ENCODE peak calls at places on chromosomes 6 and 20, in five cellular contexts. X is left cardiac atrium; C is activated CD8-positive, alpha-beta T cell treated with anti-CD3 and anti-CD28 coated beads, Interleukin-2, amount 10 ng/mL, durations not matched to agents 7 days and 5 days; I is DMS153; D is uterus. M is an unnamed sample.

GRCh38 chr6:1636971-1637871 is 27.5 kb downstream of the FOXC1 start:
- DNase-seq in X (no peak), C (no peak), I (no peak), D (no peak), M (peak)

GRCh38 chr20:20466341-20466879 is 98.5 kb downstream of the INSM1 start:
- DNase-seq in X (no peak), C (peak), I (peak), D (no peak), M (no peak)

GRCh38 chr6:2155206-2155605 is 90.2 kb downstream of the GMDS start:
- DNase-seq in X (no peak), C (no peak), I (peak), D (no peak), M (no peak)

GRCh38 chr6:135163440-135163738 is 17.7 kb upstream of the MYB start:
- DNase-seq in X (no peak), C (peak), I (no peak), D (no peak), M (no peak)

GRCh38 chr6:16929814-16930213 is 168.6 kb upstream of the ATXN1 start:
- DNase-seq in X (no peak), C (no peak), I (no peak), D (no peak), M (no peak)

GRCh38 chr6:71091167-71091566 is 134.3 kb upstream of the B3GAT2 start:
- DNase-seq in X (no peak), C (no peak), I (no peak), D (no peak), M (no peak)

GRCh38 chr6:159595173-159595572 is 97.9 kb downstream of the SOD2 start:
- DNase-seq in X (no peak), C (no peak), I (no peak), D (no peak), M (no peak)

GRCh38 chr20:59958626-59959025 is 403 bp downstream of the CDH26 start:
- DNase-seq in X (no peak), C (no peak), I (peak), D (no peak), M (no peak)

GRCh38 chr6:52233975-52234823 is 10.1 kb downstream of the IL17F start:
- DNase-seq in X (no peak), C (peak), I (peak), D (no peak), M (no peak)

GRCh38 chr20:34546751-34547181 is 11.8 kb upstream of the MAP1LC3A start:
- DNase-seq in X (no peak), C (no peak), I (peak), D (no peak), M (no peak)